ENCODE peak calls at places on chromosomes 1 and 21, in ten cellular contexts. I is PC-3, V is SK-N-SH, Q is astrocyte, X is endothelial cell of umbilical vein, J is OCI-LY7, H is GM23248, S is osteoblast, G is IMR-90, Y is mesendoderm. L is an unnamed sample.

GRCh38 chr1:22263359-22263758 is 120.5 kb upstream of the WNT4 start:
- DNase-seq in I (no peak), V (no peak), Q (no peak), X (no peak), J (no peak), H (no peak), S (no peak), G (no peak), Y (no peak), L (no peak)

GRCh38 chr1:12219800-12220199 is 10.0 kb upstream of the VPS13D start:
- DNase-seq in I (no peak), V (no peak), Q (no peak), X (no peak), J (no peak), H (no peak), S (no peak), G (no peak), Y (no peak), L (no peak)

GRCh38 chr1:37947364-37947763 is 511 bp upstream of the INPP5B start:
- DNase-seq in I (no peak), V (no peak), Q (no peak), X (no peak), J (peak; percentile 67), H (no peak), S (peak; percentile 49), G (no peak), Y (no peak), L (no peak)

GRCh38 chr1:53112271-53112774 is 30.1 kb downstream of the SLC1A7 start:
- DNase-seq in I (peak; percentile 51), V (no peak), Q (peak; percentile 83), X (no peak), J (no peak), H (peak; percentile 87), S (peak; percentile 95), G (peak; percentile 87), Y (peak; percentile 80), L (no peak)

GRCh38 chr21:43188181-43188580 is 19.4 kb downstream of the CRYAA start:
- DNase-seq in I (no peak), V (no peak), Q (no peak), X (no peak), J (no peak), H (no peak), S (no peak), G (no peak), Y (no peak), L (no peak)

GRCh38 chr1:92299477-92300125 is 742 bp downstream of the RPAP2 start:
- DNase-seq in I (peak; percentile 29), V (no peak), Q (no peak), X (peak; percentile 27), J (peak; percentile 51), H (peak; percentile 18), S (peak; percentile 65), G (no peak), Y (peak; percentile 6), L (peak; percentile 10)

GRCh38 chr1:162861101-162861500 is at the start of gene CCDC190:
- DNase-seq in I (no peak), V (no peak), Q (peak; percentile 49), X (no peak), J (no peak), H (peak; percentile 21), S (no peak), G (no peak), Y (peak; percentile 36), L (no peak)

GRCh38 chr1:108916788-108917187 is 40.0 kb downstream of the GPSM2 start:
- DNase-seq in I (no peak), V (no peak), Q (no peak), X (no peak), J (no peak), H (no peak), S (no peak), G (no peak), Y (no peak), L (no peak)

GRCh38 chr1:62882705-62883104 is 98.8 kb downstream of the ATG4C start:
- DNase-seq in I (no peak), V (no peak), Q (no peak), X (no peak), J (no peak), H (no peak), S (no peak), G (no peak), Y (no peak), L (no peak)

GRCh38 chr21:46455575-46456385 is 2.9 kb upstream of the DIP2A start:
- DNase-seq in I (peak; percentile 64), V (no peak), Q (peak; percentile 79), X (peak; percentile 98), J (no peak), H (peak; percentile 84), S (peak; percentile 90), G (peak; percentile 66), Y (peak; percentile 8), L (peak; percentile 71)

GRCh38 chr1:119712342-119713038 is 756 bp downstream of the PHGDH start:
- DNase-seq in I (peak; percentile 66), V (peak; percentile 90), Q (peak; percentile 81), X (peak; percentile 69), J (peak; percentile 88), H (peak; percentile 96), S (peak; percentile 80), G (peak; percentile 95), Y (peak; percentile 98), L (peak; percentile 63)

GRCh38 chr1:154969741-154970452 is 650 bp downstream of the SHC1 start:
- DNase-seq in I (no peak), V (no peak), Q (no peak), X (peak; percentile 21), J (no peak), H (peak; percentile 36), S (peak; percentile 80), G (no peak), Y (no peak), L (no peak)

GRCh38 chr21:30216041-30216723 is at the start of gene CLDN8:
- DNase-seq in I (peak; percentile 79), V (no peak), Q (no peak), X (no peak), J (no peak), H (no peak), S (no peak), G (no peak), Y (no peak), L (peak; percentile 21)

GRCh38 chr1:155085504-155086181 is 7.0 kb downstream of the EFNA3 start:
- DNase-seq in I (peak; percentile 85), V (peak; percentile 44), Q (no peak), X (no peak), J (peak; percentile 67), H (peak; percentile 88), S (peak; percentile 93), G (peak; percentile 21), Y (peak; percentile 66), L (peak; percentile 77)

DNA sequence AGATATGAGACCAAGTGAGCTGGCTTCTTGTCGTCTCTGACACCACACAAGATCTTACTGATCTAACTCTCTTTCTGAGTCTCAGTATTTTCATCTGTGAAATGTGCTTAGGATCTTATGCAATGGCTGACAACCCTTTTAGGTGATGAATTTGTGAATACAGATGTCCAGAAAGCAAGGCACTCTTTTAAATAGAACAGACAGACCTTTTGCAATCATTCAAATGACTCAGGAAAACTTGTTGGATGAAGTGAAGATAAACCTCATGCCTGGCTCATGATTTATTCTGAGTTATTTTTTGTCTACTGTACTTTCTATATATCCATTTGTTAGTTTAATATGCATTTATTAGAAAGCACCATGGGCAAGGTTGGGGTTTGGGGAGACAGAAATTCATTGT is 411.3 kb downstream of the PTPRU start:
- DNase-seq in I (peak; percentile 12), V (no peak), Q (peak; percentile 30), X (no peak), J (no peak), H (peak; percentile 63), S (no peak), G (peak; percentile 15), Y (no peak), L (peak; percentile 51)
- H3K4me2 ChIP-seq in I (no peak overlapping the region), V (no peak overlapping the region), Q (no peak overlapping the region), X (no peak overlapping the region), J (no peak overlapping the region), H (no peak overlapping the region), S (no peak overlapping the region), G (no peak overlapping the region), Y (no peak overlapping the region), L (no peak overlapping the region)

GRCh38 chr21:38909109-38909508 is 103.4 kb downstream of the ETS2 start:
- DNase-seq in I (no peak), V (no peak), Q (no peak), X (no peak), J (no peak), H (no peak), S (no peak), G (no peak), Y (peak; percentile 45), L (no peak)

GRCh38 chr21:38909929-38910328 is 104.2 kb downstream of the ETS2 start:
- DNase-seq in I (no peak), V (no peak), Q (no peak), X (peak; percentile 25), J (no peak), H (no peak), S (no peak), G (no peak), Y (no peak), L (no peak)

GRCh38 chr21:38905751-38906150 is 100.0 kb downstream of the ETS2 start:
- DNase-seq in I (no peak), V (no peak), Q (no peak), X (no peak), J (no peak), H (no peak), S (no peak), G (no peak), Y (no peak), L (no peak)

GRCh38 chr21:38910390-38911008 is 104.8 kb downstream of the ETS2 start:
- DNase-seq in I (peak; percentile 82), V (peak; percentile 38), Q (no peak), X (no peak), J (no peak), H (no peak), S (no peak), G (no peak), Y (peak; percentile 39), L (peak; percentile 89)

DNA sequence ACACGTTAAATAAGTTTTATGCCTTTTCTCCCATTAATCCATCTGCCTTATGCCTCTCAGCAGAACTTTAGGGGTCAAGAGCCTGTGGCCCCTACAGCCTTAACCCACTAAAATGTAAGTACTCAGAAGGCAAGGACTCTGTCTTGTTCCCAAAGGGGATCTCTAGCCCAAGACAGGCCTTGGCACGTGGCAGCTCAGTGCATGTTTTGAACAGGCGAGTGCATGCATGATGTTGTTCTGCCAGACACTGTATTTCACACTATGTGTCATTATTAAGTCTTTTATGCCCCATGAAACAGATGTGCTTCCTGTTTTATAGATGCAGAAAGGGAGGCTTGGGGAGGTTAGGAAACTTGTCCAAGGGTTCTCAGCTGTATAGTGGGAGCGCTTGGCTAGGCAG is 102.8 kb downstream of the ETS2 start:
- DNase-seq in I (no peak), V (no peak), Q (no peak), X (no peak), J (no peak), H (no peak), S (no peak), G (no peak), Y (no peak), L (peak; percentile 64)
- H3K27ac ChIP-seq in I (no peak overlapping the region), V (no peak overlapping the region), Q (no peak overlapping the region), X (no peak overlapping the region), J (no peak overlapping the region), H (no peak overlapping the region), S (no peak overlapping the region), G (no peak overlapping the region), Y (no peak overlapping the region), L (no peak overlapping the region)

GRCh38 chr21:26007911-26008579 is 162.5 kb downstream of the APP start:
- DNase-seq in I (no peak), V (no peak), Q (no peak), X (no peak), J (no peak), H (peak; percentile 62), S (peak; percentile 44), G (peak; percentile 24), Y (no peak), L (no peak)
- H3K4me2 ChIP-seq in I (no peak overlapping the region), V (no peak overlapping the region), Q (no peak overlapping the region), X (no peak overlapping the region), J (no peak overlapping the region), H (peak overlapping the region; percentile 79), S (no peak overlapping the region), G (no peak overlapping the region), Y (no peak overlapping the region), L (no peak overlapping the region)

GRCh38 chr1:25695066-25695990 is 78.7 kb downstream of the MAN1C1 start:
- DNase-seq in I (no peak), V (no peak), Q (peak; percentile 98), X (peak; percentile 87), J (no peak), H (peak; percentile 98), S (peak; percentile 86), G (peak; percentile 99), Y (peak; percentile 88), L (peak; percentile 36)
- H3K27ac ChIP-seq in I (no peak overlapping the region), V (no peak overlapping the region), Q (peak overlapping the region; percentile 84), X (no peak overlapping the region), J (no peak overlapping the region), H (peak overlapping the region; percentile 94), S (peak overlapping the region; percentile 81), G (peak overlapping the region; percentile 96), Y (no peak overlapping the region), L (no peak overlapping the region)